ENCODE peak calls at places on chromosomes 3 and 15, in six cellular contexts. A, Z, E, V, W and M are unnamed samples.

GRCh38 chr3:169512991-169513390 is 150.5 kb downstream of the MECOM start:
- DNase-seq in Z (no peak), W (peak), A (no peak), E (no peak), V (no peak), M (no peak)

GRCh38 chr3:192884831-192885356 is 32.8 kb downstream of the MB21D2 start:
- DNase-seq in W (no peak), A (no peak), V (peak), Z (no peak), E (no peak), M (no peak)

GRCh38 chr3:79167651-79168416 is 600.0 kb downstream of the ROBO1 start:
- DNase-seq in E (no peak), W (no peak), Z (no peak), V (peak), A (no peak), M (no peak)

GRCh38 chr15:50137330-50137761 is 18.3 kb upstream of the ATP8B4 start:
- DNase-seq in W (no peak), A (no peak), V (peak), E (no peak), Z (no peak), M (peak)

GRCh38 chr15:91049378-91050127 is 27.2 kb upstream of the VPS33B start:
- DNase-seq in Z (peak), A (no peak), E (peak), W (peak), V (peak), M (peak)

GRCh38 chr3:59069838-59070237 is 20.0 kb upstream of the CFAP20DC start:
- DNase-seq in A (no peak), W (no peak), Z (no peak), E (no peak), V (no peak), M (no peak)

GRCh38 chr3:138127636-138128365 is 4.4 kb downstream of the A4GNT start:
- DNase-seq in Z (no peak), E (no peak), V (no peak), A (no peak), W (no peak), M (no peak)

GRCh38 chr3:30428251-30428650 is 178.2 kb upstream of the TGFBR2 start:
- DNase-seq in Z (no peak), W (no peak), E (no peak), V (no peak), A (no peak), M (no peak)

GRCh38 chr15:57878573-57878972 is 172.1 kb downstream of the POLR2M start:
- DNase-seq in V (no peak), Z (no peak), A (no peak), W (no peak), E (no peak), M (no peak)

GRCh38 chr15:61227269-61228024 is 1.7 kb downstream of the RORA start:
- DNase-seq in Z (no peak), W (peak), A (no peak), E (no peak), V (peak), M (peak)

GRCh38 chr15:66921319-66921718 is 144.1 kb upstream of the SMAD3 start:
- DNase-seq in Z (no peak), V (no peak), W (no peak), E (no peak), A (no peak), M (no peak)

GRCh38 chr15:31554261-31554660 is 227.6 kb downstream of the KLF13 start:
- DNase-seq in V (peak), Z (no peak), W (no peak), A (peak), E (no peak), M (peak)

GRCh38 chr15:82122754-82123400 is 77.1 kb upstream of the MEX3B start:
- DNase-seq in E (no peak), Z (no peak), V (peak), W (no peak), A (peak), M (peak)

GRCh38 chr3:54347933-54348332 is 225.6 kb downstream of the CACNA2D3 start:
- DNase-seq in Z (no peak), V (no peak), W (no peak), A (no peak), E (no peak), M (no peak)